ENCODE peak calls at places on chromosomes 7 and 10, in ten cellular contexts. One of them, this sample, is unnamed.
A peak's percentile ranks its signal among the peaks of the same experiment; 100 is the strongest.

GRCh38 chr10:33334839-33335549 is 527 bp upstream of the NRP1 start:
- DNase-seq in stimulated activated CD4-positive, alpha-beta T cell treated with anti-CD3 and anti-CD28 coated beads, TNF-alpha, amount 100 ng/mL, for 1 hour: no peak
- DNase-seq in H7: peak; percentile 86
- DNase-seq in esophagus muscularis mucosa: no peak
- DNase-seq in HEK293T: peak; percentile 45
- DNase-seq in GM10248: peak; percentile 26
- DNase-seq in T follicular helper cell: no peak
- DNase-seq in activated T-helper 9 cell treated with anti-CD3 and anti-CD28 coated beads, Interleukin-2, amount 50 U/mL, for 16 hours: no peak
- DNase-seq in DND-41: peak; percentile 64
- DNase-seq in body of pancreas: peak; percentile 65
- DNase-seq in this sample: peak; percentile 60

GRCh38 chr7:158957921-158958471 is 101.6 kb downstream of the DYNC2I1 start:
- DNase-seq in activated T-helper 9 cell treated with anti-CD3 and anti-CD28 coated beads, Interleukin-2, amount 50 U/mL, for 16 hours: no peak
- DNase-seq in DND-41: no peak
- DNase-seq in HEK293T: no peak
- DNase-seq in body of pancreas: peak; percentile 91
- DNase-seq in esophagus muscularis mucosa: no peak
- DNase-seq in stimulated activated CD4-positive, alpha-beta T cell treated with anti-CD3 and anti-CD28 coated beads, TNF-alpha, amount 100 ng/mL, for 1 hour: no peak
- DNase-seq in GM10248: no peak
- DNase-seq in H7: peak; percentile 88
- DNase-seq in T follicular helper cell: no peak
- DNase-seq in this sample: no peak

GRCh38 chr10:129442866-129443265 is 24.2 kb upstream of the MGMT start:
- DNase-seq in esophagus muscularis mucosa: no peak
- DNase-seq in T follicular helper cell: no peak
- DNase-seq in GM10248: no peak
- DNase-seq in HEK293T: no peak
- DNase-seq in stimulated activated CD4-positive, alpha-beta T cell treated with anti-CD3 and anti-CD28 coated beads, TNF-alpha, amount 100 ng/mL, for 1 hour: no peak
- DNase-seq in body of pancreas: no peak
- DNase-seq in H7: no peak
- DNase-seq in activated T-helper 9 cell treated with anti-CD3 and anti-CD28 coated beads, Interleukin-2, amount 50 U/mL, for 16 hours: no peak
- DNase-seq in DND-41: no peak
- DNase-seq in this sample: no peak

GRCh38 chr10:11813855-11814557 is 9.2 kb upstream of the PROSER2 start:
- DNase-seq in esophagus muscularis mucosa: no peak
- DNase-seq in HEK293T: no peak
- DNase-seq in DND-41: no peak
- DNase-seq in GM10248: no peak
- DNase-seq in activated T-helper 9 cell treated with anti-CD3 and anti-CD28 coated beads, Interleukin-2, amount 50 U/mL, for 16 hours: no peak
- DNase-seq in stimulated activated CD4-positive, alpha-beta T cell treated with anti-CD3 and anti-CD28 coated beads, TNF-alpha, amount 100 ng/mL, for 1 hour: no peak
- DNase-seq in body of pancreas: no peak
- DNase-seq in T follicular helper cell: no peak
- DNase-seq in H7: no peak
- DNase-seq in this sample: no peak

GRCh38 chr10:75693453-75693852 is 262.0 kb downstream of the LRMDA start:
- DNase-seq in GM10248: no peak
- DNase-seq in HEK293T: no peak
- DNase-seq in esophagus muscularis mucosa: no peak
- DNase-seq in stimulated activated CD4-positive, alpha-beta T cell treated with anti-CD3 and anti-CD28 coated beads, TNF-alpha, amount 100 ng/mL, for 1 hour: no peak
- DNase-seq in H7: no peak
- DNase-seq in T follicular helper cell: no peak
- DNase-seq in activated T-helper 9 cell treated with anti-CD3 and anti-CD28 coated beads, Interleukin-2, amount 50 U/mL, for 16 hours: no peak
- DNase-seq in DND-41: no peak
- DNase-seq in body of pancreas: no peak
- DNase-seq in this sample: no peak

GRCh38 chr7:16933296-16934248 is 51.8 kb upstream of the AGR3 start:
- DNase-seq in H7: no peak
- DNase-seq in body of pancreas: no peak
- DNase-seq in esophagus muscularis mucosa: no peak
- DNase-seq in stimulated activated CD4-positive, alpha-beta T cell treated with anti-CD3 and anti-CD28 coated beads, TNF-alpha, amount 100 ng/mL, for 1 hour: no peak
- DNase-seq in DND-41: peak; percentile 82
- DNase-seq in T follicular helper cell: no peak
- DNase-seq in activated T-helper 9 cell treated with anti-CD3 and anti-CD28 coated beads, Interleukin-2, amount 50 U/mL, for 16 hours: no peak
- DNase-seq in HEK293T: no peak
- DNase-seq in GM10248: no peak
- DNase-seq in this sample: no peak

GRCh38 chr7:130500463-130500862 is 8.6 kb downstream of the MEST start:
- DNase-seq in activated T-helper 9 cell treated with anti-CD3 and anti-CD28 coated beads, Interleukin-2, amount 50 U/mL, for 16 hours: no peak
- DNase-seq in HEK293T: no peak
- DNase-seq in H7: no peak
- DNase-seq in GM10248: no peak
- DNase-seq in body of pancreas: no peak
- DNase-seq in DND-41: no peak
- DNase-seq in stimulated activated CD4-positive, alpha-beta T cell treated with anti-CD3 and anti-CD28 coated beads, TNF-alpha, amount 100 ng/mL, for 1 hour: no peak
- DNase-seq in esophagus muscularis mucosa: no peak
- DNase-seq in T follicular helper cell: no peak
- DNase-seq in this sample: no peak

GRCh38 chr7:83547526-83547925 is 101.4 kb downstream of the SEMA3E start:
- DNase-seq in GM10248: no peak
- DNase-seq in HEK293T: peak; percentile 19
- DNase-seq in esophagus muscularis mucosa: no peak
- DNase-seq in body of pancreas: peak; percentile 80
- DNase-seq in activated T-helper 9 cell treated with anti-CD3 and anti-CD28 coated beads, Interleukin-2, amount 50 U/mL, for 16 hours: no peak
- DNase-seq in stimulated activated CD4-positive, alpha-beta T cell treated with anti-CD3 and anti-CD28 coated beads, TNF-alpha, amount 100 ng/mL, for 1 hour: no peak
- DNase-seq in T follicular helper cell: no peak
- DNase-seq in H7: no peak
- DNase-seq in DND-41: no peak
- DNase-seq in this sample: no peak

GRCh38 chr7:12321248-12321647 is 82.4 kb downstream of the VWDE start:
- DNase-seq in T follicular helper cell: no peak
- DNase-seq in GM10248: no peak
- DNase-seq in HEK293T: no peak
- DNase-seq in activated T-helper 9 cell treated with anti-CD3 and anti-CD28 coated beads, Interleukin-2, amount 50 U/mL, for 16 hours: no peak
- DNase-seq in DND-41: no peak
- DNase-seq in body of pancreas: no peak
- DNase-seq in esophagus muscularis mucosa: no peak
- DNase-seq in stimulated activated CD4-positive, alpha-beta T cell treated with anti-CD3 and anti-CD28 coated beads, TNF-alpha, amount 100 ng/mL, for 1 hour: no peak
- DNase-seq in H7: no peak
- DNase-seq in this sample: no peak

GRCh38 chr10:12938271-12938670 is 63.2 kb downstream of the CCDC3 start:
- DNase-seq in esophagus muscularis mucosa: no peak
- DNase-seq in T follicular helper cell: no peak
- DNase-seq in HEK293T: no peak
- DNase-seq in H7: no peak
- DNase-seq in body of pancreas: no peak
- DNase-seq in DND-41: no peak
- DNase-seq in GM10248: no peak
- DNase-seq in activated T-helper 9 cell treated with anti-CD3 and anti-CD28 coated beads, Interleukin-2, amount 50 U/mL, for 16 hours: no peak
- DNase-seq in stimulated activated CD4-positive, alpha-beta T cell treated with anti-CD3 and anti-CD28 coated beads, TNF-alpha, amount 100 ng/mL, for 1 hour: no peak
- DNase-seq in this sample: no peak

GRCh38 chr7:79949778-79950177 is 184.9 kb upstream of the GNAI1 start:
- DNase-seq in GM10248: no peak
- DNase-seq in T follicular helper cell: no peak
- DNase-seq in stimulated activated CD4-positive, alpha-beta T cell treated with anti-CD3 and anti-CD28 coated beads, TNF-alpha, amount 100 ng/mL, for 1 hour: no peak
- DNase-seq in esophagus muscularis mucosa: no peak
- DNase-seq in H7: no peak
- DNase-seq in DND-41: no peak
- DNase-seq in activated T-helper 9 cell treated with anti-CD3 and anti-CD28 coated beads, Interleukin-2, amount 50 U/mL, for 16 hours: no peak
- DNase-seq in body of pancreas: no peak
- DNase-seq in HEK293T: no peak
- DNase-seq in this sample: no peak

GRCh38 chr10:11742009-11742778 is at the start of gene ECHDC3:
- DNase-seq in GM10248: peak; percentile 92
- DNase-seq in H7: peak; percentile 95
- DNase-seq in body of pancreas: peak; percentile 77
- DNase-seq in HEK293T: no peak
- DNase-seq in activated T-helper 9 cell treated with anti-CD3 and anti-CD28 coated beads, Interleukin-2, amount 50 U/mL, for 16 hours: peak; percentile 29
- DNase-seq in esophagus muscularis mucosa: no peak
- DNase-seq in stimulated activated CD4-positive, alpha-beta T cell treated with anti-CD3 and anti-CD28 coated beads, TNF-alpha, amount 100 ng/mL, for 1 hour: no peak
- DNase-seq in T follicular helper cell: peak; percentile 42
- DNase-seq in DND-41: no peak
- DNase-seq in this sample: peak; percentile 11

GRCh38 chr7:118080947-118081346 is 103.0 kb upstream of the LSM8 start:
- DNase-seq in GM10248: peak; percentile 24
- DNase-seq in body of pancreas: no peak
- DNase-seq in DND-41: peak; percentile 12
- DNase-seq in stimulated activated CD4-positive, alpha-beta T cell treated with anti-CD3 and anti-CD28 coated beads, TNF-alpha, amount 100 ng/mL, for 1 hour: no peak
- DNase-seq in esophagus muscularis mucosa: no peak
- DNase-seq in HEK293T: peak; percentile 21
- DNase-seq in activated T-helper 9 cell treated with anti-CD3 and anti-CD28 coated beads, Interleukin-2, amount 50 U/mL, for 16 hours: peak; percentile 8
- DNase-seq in T follicular helper cell: no peak
- DNase-seq in H7: peak; percentile 7
- DNase-seq in this sample: no peak

GRCh38 chr7:119935418-119936025 is 337.5 kb upstream of the KCND2 start:
- DNase-seq in esophagus muscularis mucosa: no peak
- DNase-seq in GM10248: peak; percentile 11
- DNase-seq in stimulated activated CD4-positive, alpha-beta T cell treated with anti-CD3 and anti-CD28 coated beads, TNF-alpha, amount 100 ng/mL, for 1 hour: no peak
- DNase-seq in HEK293T: peak; percentile 5
- DNase-seq in body of pancreas: no peak
- DNase-seq in DND-41: no peak
- DNase-seq in H7: no peak
- DNase-seq in T follicular helper cell: no peak
- DNase-seq in activated T-helper 9 cell treated with anti-CD3 and anti-CD28 coated beads, Interleukin-2, amount 50 U/mL, for 16 hours: no peak
- DNase-seq in this sample: peak; percentile 8